ENCODE peak calls at places on chromosomes 6 and 20, in five cellular contexts. T is cardiac muscle cell, D is psoas muscle, L is GM23338, K is A549. Y is an unnamed sample.
A peak's percentile ranks its signal among the peaks of the same experiment; 100 is the strongest.

GRCh38 chr20:50670126-50670862 is 21.0 kb downstream of the RIPOR3 start:
- DNase-seq in T (no peak), D (no peak), L (no peak), K (peak; percentile 84), Y (no peak)

GRCh38 chr6:154579046-154579823 is 68.8 kb upstream of the CNKSR3 start:
- DNase-seq in K (no peak), L (no peak), D (no peak), T (no peak), Y (no peak)

GRCh38 chr6:101083533-101084172 is 202.5 kb upstream of the ASCC3 start:
- DNase-seq in T (no peak), L (peak; percentile 57), D (no peak), K (peak; percentile 90), Y (no peak)

GRCh38 chr6:51349866-51350265 is 531.2 kb downstream of the TFAP2B start:
- DNase-seq in L (no peak), K (no peak), T (no peak), D (no peak), Y (no peak)

GRCh38 chr6:85537055-85537494 is 56.6 kb downstream of the SNX14 start:
- DNase-seq in T (no peak), L (no peak), K (no peak), D (no peak), Y (no peak)

GRCh38 chr6:41733349-41733706 is 2.1 kb downstream of the TFEB start:
- DNase-seq in K (no peak), L (no peak), T (no peak), D (no peak), Y (no peak)

GRCh38 chr6:3915076-3915791 is 66.1 kb downstream of the FAM50B start:
- DNase-seq in K (no peak), L (no peak), T (no peak), D (no peak), Y (no peak)

GRCh38 chr20:48196486-48196885 is 411.2 kb upstream of the SULF2 start:
- DNase-seq in T (no peak), K (no peak), D (no peak), L (no peak), Y (no peak)

GRCh38 chr6:42340516-42340915 is 111.2 kb downstream of the TRERF1 start:
- DNase-seq in L (no peak), K (no peak), D (no peak), T (no peak), Y (no peak)

GRCh38 chr20:24100370-24101011 is 111.9 kb upstream of the GGTLC1 start:
- DNase-seq in L (peak; percentile 63), T (peak; percentile 85), D (no peak), K (peak; percentile 77), Y (no peak)

GRCh38 chr6:16338577-16339262 is 100.3 kb downstream of the GMPR start:
- DNase-seq in L (peak; percentile 59), K (peak; percentile 58), D (peak; percentile 78), T (peak; percentile 39), Y (peak; percentile 51)

GRCh38 chr6:121733216-121733615 is 297.8 kb downstream of the GJA1 start:
- DNase-seq in T (no peak), L (no peak), K (no peak), D (no peak), Y (no peak)

GRCh38 chr6:10425177-10425972 is 10.5 kb upstream of the TFAP2A start:
- DNase-seq in L (peak; percentile 62), T (peak; percentile 31), D (no peak), K (no peak), Y (no peak)

GRCh38 chr6:156779206-156780116 is 2.3 kb downstream of the ARID1B start:
- DNase-seq in D (peak; percentile 78), K (peak; percentile 40), T (peak; percentile 46), L (peak; percentile 50), Y (peak; percentile 63)

GRCh38 chr6:1629316-1629715 is 19.6 kb downstream of the FOXC1 start:
- DNase-seq in T (no peak), K (no peak), L (no peak), D (peak; percentile 38), Y (no peak)
- H3K27ac ChIP-seq in T (no peak overlapping the region), K (no peak overlapping the region), L (no peak overlapping the region), D (no peak overlapping the region), Y (no peak overlapping the region)

GRCh38 chr6:35719407-35719829 is 17.4 kb upstream of the ARMC12 start:
- DNase-seq in K (no peak), L (no peak), T (no peak), D (no peak), Y (no peak)
- H3K27ac ChIP-seq in K (no peak overlapping the region), L (peak overlapping the region; percentile 82), T (peak overlapping the region; percentile 94), D (peak overlapping the region; percentile 67), Y (peak overlapping the region; percentile 65)

DNA sequence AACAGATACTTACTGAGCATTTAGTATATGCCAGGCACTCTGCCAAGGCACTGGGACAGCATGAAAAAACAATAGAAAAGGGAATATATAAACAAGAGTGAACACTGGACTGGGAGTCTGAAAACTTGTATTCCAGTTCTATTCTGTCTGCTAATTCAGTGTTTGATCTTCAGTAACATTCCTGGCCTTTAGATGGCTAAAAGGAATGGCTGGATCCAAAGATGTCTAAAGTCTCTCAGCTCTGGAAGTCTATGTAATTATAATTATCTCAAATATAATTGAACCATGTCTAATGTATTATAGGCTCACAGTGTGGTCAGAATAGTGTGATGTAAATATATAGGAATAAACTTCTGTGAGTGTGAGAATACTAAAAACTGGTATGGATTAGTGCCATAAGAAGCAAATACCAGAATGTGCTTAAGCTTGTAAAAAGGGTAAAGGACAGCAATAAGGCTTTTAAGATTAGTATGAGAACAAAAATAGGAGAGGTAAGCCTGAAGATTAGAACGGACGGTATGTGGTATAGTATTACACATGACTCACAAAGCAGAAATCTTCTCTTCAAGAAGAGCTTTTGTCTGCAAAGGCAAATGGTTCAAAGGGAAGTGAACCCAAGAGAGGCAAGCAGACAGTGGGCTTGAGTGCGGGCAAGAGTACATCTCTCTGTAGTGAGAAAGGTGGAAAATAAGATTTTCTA is 68.5 kb downstream of the TMEM200A start:
- DNase-seq in L (no peak), D (no peak), T (no peak), K (no peak), Y (no peak)
- H3K27ac ChIP-seq in L (no peak overlapping the region), D (no peak overlapping the region), T (no peak overlapping the region), K (no peak overlapping the region), Y (no peak overlapping the region)

DNA sequence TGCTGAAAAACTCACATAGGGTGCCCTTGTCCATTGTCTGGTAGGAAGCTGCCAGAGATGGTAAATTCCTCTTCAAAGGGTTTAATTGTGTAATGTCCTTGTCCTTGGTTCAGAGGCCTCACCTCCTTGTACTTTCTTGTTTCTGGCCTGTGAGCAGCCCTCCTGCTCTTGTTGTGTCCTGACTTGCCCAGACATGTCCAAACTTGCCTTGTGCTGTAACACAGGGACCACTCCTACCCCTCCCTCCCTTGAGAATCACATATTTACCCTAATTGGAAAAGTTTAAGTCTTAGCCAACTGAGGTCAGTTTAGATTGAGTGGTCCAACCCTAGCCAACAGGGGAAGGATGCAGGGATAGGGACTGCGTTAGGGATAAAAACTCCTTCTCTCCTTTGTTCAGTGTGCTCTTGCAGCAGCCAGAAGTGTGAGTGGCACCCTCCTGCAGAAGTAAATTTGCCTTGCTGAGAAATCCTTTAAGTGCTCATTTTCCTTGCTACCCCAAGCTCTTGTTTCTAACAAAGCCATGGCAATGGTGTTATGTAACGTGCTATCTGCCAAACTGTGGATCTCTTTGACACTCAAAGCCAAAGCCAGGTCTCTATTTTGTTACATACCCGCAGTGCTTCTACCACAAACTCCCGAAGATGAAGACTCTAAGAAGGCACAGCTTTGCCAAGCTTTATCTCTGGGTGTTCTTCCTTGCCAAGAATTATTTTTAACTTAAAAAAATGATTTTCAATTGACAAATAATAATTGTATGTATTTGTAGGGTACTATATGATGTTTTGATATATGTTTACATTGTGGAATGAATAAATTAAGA is 414.5 kb downstream of the ESR1 start:
- DNase-seq in D (no peak), K (no peak), T (no peak), L (no peak), Y (no peak)
- H3K27ac ChIP-seq in D (no peak overlapping the region), K (peak overlapping the region; percentile 31), T (no peak overlapping the region), L (no peak overlapping the region), Y (no peak overlapping the region)

Y was measured in heart right ventricle.